ENCODE peak calls at places on chromosomes 1 and 21, in four cellular contexts. H is PC-3, G is body of pancreas, R is fibroblast of villous mesenchyme. O is an unnamed sample.

GRCh38 chr1:63873751-63874150 is 99.9 kb downstream of the ROR1 start:
- DNase-seq in H (peak; percentile 89), G (no peak), R (peak; percentile 81), O (peak; percentile 56)

GRCh38 chr1:220119043-220119512 is 25.1 kb downstream of the IARS2 start:
- DNase-seq in H (no peak), G (no peak), R (no peak), O (no peak)

GRCh38 chr1:230408971-230409370 is 17.2 kb downstream of the PGBD5 start:
- DNase-seq in H (no peak), G (no peak), R (no peak), O (no peak)

GRCh38 chr1:247281001-247281574 is 25.2 kb downstream of the VN1R5 start:
- DNase-seq in H (no peak), G (no peak), R (no peak), O (peak; percentile 21)

GRCh38 chr1:172476218-172476811 is 32.4 kb upstream of the PIGC start:
- DNase-seq in H (peak; percentile 99), G (peak; percentile 19), R (no peak), O (no peak)

GRCh38 chr1:11407301-11407994 is 71.5 kb upstream of the DISP3 start:
- DNase-seq in H (no peak), G (no peak), R (no peak), O (no peak)

GRCh38 chr1:160623860-160624259 is 23.0 kb downstream of the SLAMF1 start:
- DNase-seq in H (no peak), G (no peak), R (no peak), O (no peak)

GRCh38 chr1:64043976-64044375 is 159.4 kb upstream of the UBE2U start:
- DNase-seq in H (peak; percentile 76), G (no peak), R (peak; percentile 77), O (peak; percentile 65)

GRCh38 chr1:5227114-5227513 is 572.7 kb downstream of the AJAP1 start:
- DNase-seq in H (no peak), G (no peak), R (no peak), O (no peak)

GRCh38 chr1:114458208-114458777 is 52.7 kb downstream of the TRIM33 start:
- DNase-seq in H (peak; percentile 65), G (no peak), R (peak; percentile 78), O (peak; percentile 78)

GRCh38 chr1:227757781-227758180 is 22.5 kb downstream of the SNAP47 start:
- DNase-seq in H (no peak), G (no peak), R (no peak), O (no peak)

GRCh38 chr21:34017127-34017961 is 56.0 kb upstream of the MRPS6 start:
- DNase-seq in H (no peak), G (no peak), R (peak; percentile 48), O (peak; percentile 39)

GRCh38 chr1:7827134-7827955 is 25.5 kb downstream of the UTS2 start:
- DNase-seq in H (no peak), G (no peak), R (peak; percentile 23), O (peak; percentile 6)

GRCh38 chr1:48003741-48004503 is 6.7 kb upstream of the TRABD2B start:
- DNase-seq in H (no peak), G (no peak), R (peak; percentile 24), O (no peak)

GRCh38 chr1:22739648-22740385 is 29.2 kb downstream of the EPHB2 start:
- DNase-seq in H (no peak), G (no peak), R (peak; percentile 96), O (peak; percentile 88)

GRCh38 chr1:93817819-93818569 is 61.0 kb downstream of the DNTTIP2 start:
- DNase-seq in H (peak; percentile 46), G (no peak), R (no peak), O (no peak)

GRCh38 chr1:34781071-34781843 is at the start of gene GJB3:
- DNase-seq in H (peak; percentile 73), G (no peak), R (no peak), O (no peak)

GRCh38 chr21:44443891-44444285 is 11.4 kb upstream of the LRRC3 start:
- DNase-seq in H (no peak), G (no peak), R (no peak), O (no peak)

GRCh38 chr1:209618756-209619420 is 33.3 kb downstream of the LAMB3 start:
- DNase-seq in H (no peak), G (no peak), R (no peak), O (no peak)

GRCh38 chr1:32275424-32275823 is 16.5 kb upstream of the HDAC1 start:
- DNase-seq in H (no peak), G (peak; percentile 16), R (no peak), O (peak; percentile 18)

GRCh38 chr1:9004731-9005708 is 21.2 kb downstream of the SLC2A7 start:
- DNase-seq in H (peak; percentile 84), G (peak; percentile 81), R (peak; percentile 81), O (peak; percentile 89)

GRCh38 chr1:51535006-51535592 is 16.0 kb upstream of the EPS15 start:
- DNase-seq in H (peak; percentile 81), G (peak; percentile 54), R (peak; percentile 78), O (peak; percentile 91)

GRCh38 chr1:109657395-109657794 is 1.5 kb downstream of the GSTM4 start:
- DNase-seq in H (no peak), G (no peak), R (no peak), O (no peak)

GRCh38 chr21:46153259-46154154 is 1.9 kb downstream of the FTCD start:
- DNase-seq in H (peak; percentile 51), G (peak; percentile 73), R (peak; percentile 49), O (peak; percentile 66)

GRCh38 chr1:183822081-183822611 is 17.2 kb downstream of the RGL1 start:
- DNase-seq in H (peak; percentile 68), G (no peak), R (peak; percentile 70), O (peak; percentile 56)

GRCh38 chr1:36775716-36776115 is 258.6 kb downstream of the GRIK3 start:
- DNase-seq in H (no peak), G (no peak), R (no peak), O (no peak)

GRCh38 chr21:26332873-26333272 is 162.3 kb upstream of the APP start:
- DNase-seq in H (peak; percentile 14), G (no peak), R (no peak), O (no peak)

GRCh38 chr1:53754484-53755312 is 15.7 kb upstream of the GLIS1 start:
- DNase-seq in H (peak; percentile 82), G (peak; percentile 52), R (peak; percentile 72), O (peak; percentile 79)

GRCh38 chr1:174153085-174153824 is 6.1 kb upstream of the RABGAP1L start:
- DNase-seq in H (peak; percentile 74), G (no peak), R (peak; percentile 17), O (no peak)

GRCh38 chr21:45698493-45698947 is 55.0 kb downstream of the PCBP3 start:
- DNase-seq in H (peak; percentile 95), G (peak; percentile 54), R (peak; percentile 85), O (peak; percentile 98)

GRCh38 chr1:38117444-38117887 is 70.9 kb upstream of the POU3F1 start:
- DNase-seq in H (no peak), G (no peak), R (no peak), O (no peak)

GRCh38 chr1:5913078-5913845 is 79.0 kb downstream of the NPHP4 start:
- DNase-seq in H (no peak), G (no peak), R (no peak), O (no peak)

GRCh38 chr1:14822493-14822892 is 224.0 kb downstream of the KAZN start:
- DNase-seq in H (peak; percentile 67), G (no peak), R (no peak), O (no peak)

GRCh38 chr1:172144445-172145060 is 275.9 kb upstream of the C1orf105 start:
- DNase-seq in H (no peak), G (peak; percentile 44), R (peak; percentile 99), O (peak; percentile 99)

DNA sequence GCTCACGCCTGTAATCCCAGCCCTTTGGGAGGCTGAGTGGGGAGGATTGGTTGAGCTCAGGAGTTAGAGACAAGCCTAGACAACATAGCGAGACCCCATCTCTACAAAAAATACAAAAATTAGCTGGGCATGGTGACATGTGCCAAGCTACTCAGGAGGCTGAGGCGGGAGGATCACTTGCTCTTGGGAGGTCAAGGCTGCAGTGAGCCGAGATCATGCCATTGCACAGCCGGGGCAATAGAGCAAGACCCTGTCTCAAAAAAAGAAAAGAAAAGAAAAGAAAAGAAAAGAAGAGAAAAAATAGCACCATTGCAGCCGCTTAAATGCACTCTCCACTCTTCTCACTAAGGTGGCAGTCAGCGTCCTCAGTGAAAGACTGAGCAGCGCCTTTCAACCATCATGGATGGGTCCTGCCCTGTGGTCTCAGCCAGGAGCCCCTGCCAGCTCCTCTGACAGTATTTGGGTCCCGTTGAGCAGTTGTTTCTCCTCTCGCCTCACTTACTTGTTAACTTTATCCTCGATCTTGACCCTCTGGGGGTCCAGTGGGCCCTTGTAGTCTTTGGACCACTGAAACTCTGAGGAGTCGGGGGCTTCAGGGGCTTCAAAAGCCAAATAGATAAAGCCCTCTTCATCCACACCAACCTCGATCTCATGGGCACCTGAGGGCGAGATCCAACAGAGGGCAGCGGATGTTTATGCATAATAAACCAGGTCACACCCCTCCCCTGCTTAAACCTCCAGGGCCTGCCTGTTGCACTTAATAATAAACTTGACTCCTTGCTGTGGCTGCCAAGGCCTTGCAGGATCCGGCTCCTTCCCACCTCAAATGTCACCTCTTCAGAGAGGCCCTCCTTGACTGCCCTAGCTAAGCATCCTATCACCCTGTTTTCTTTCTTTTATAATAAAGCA is 36.9 kb downstream of the MYOM3 start:
- DNase-seq in H (peak; percentile 14), G (no peak), R (no peak), O (no peak)
- TF ChIP-seq CTCF in H (peak; percentile 27), G (no peak), R (no peak), O (no peak)

DNA sequence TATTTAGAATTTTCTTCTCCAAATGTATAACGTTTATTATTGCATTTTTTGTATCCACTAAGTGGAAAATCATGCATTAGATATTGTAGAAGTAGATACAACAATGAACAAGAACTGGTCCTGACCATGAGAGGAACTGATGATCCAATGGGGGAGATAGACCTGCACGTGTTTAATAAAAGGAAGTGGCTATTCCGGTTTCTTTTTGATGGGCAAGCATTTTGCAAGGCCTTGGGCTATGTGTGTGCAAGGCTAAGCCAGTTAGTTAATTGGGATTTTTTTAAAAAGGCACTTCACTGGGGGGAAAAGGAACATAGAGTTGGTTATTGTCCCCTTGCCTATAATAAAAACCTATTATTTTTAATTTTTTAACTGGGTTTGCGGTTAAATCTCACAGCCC is 961 bp upstream of the VCAM1 start:
- DNase-seq in H (no peak), G (no peak), R (no peak), O (no peak)
- H3K4me3 ChIP-seq in H (no peak overlapping the region), G (no peak overlapping the region), R (no peak overlapping the region), O (no peak overlapping the region)

GRCh38 chr1:228936881-228937280 is 201.6 kb downstream of the RHOU start:
- DNase-seq in H (no peak), G (no peak), R (no peak), O (no peak)

GRCh38 chr1:228937851-228938247 is 202.6 kb downstream of the RHOU start:
- DNase-seq in H (no peak), G (no peak), R (peak; percentile 56), O (peak; percentile 35)

GRCh38 chr1:228935855-228936727 is 200.8 kb downstream of the RHOU start:
- DNase-seq in H (no peak), G (no peak), R (no peak), O (no peak)

GRCh38 chr1:228938248-228938891 is 203.1 kb downstream of the RHOU start:
- DNase-seq in H (no peak), G (no peak), R (no peak), O (no peak)

DNA sequence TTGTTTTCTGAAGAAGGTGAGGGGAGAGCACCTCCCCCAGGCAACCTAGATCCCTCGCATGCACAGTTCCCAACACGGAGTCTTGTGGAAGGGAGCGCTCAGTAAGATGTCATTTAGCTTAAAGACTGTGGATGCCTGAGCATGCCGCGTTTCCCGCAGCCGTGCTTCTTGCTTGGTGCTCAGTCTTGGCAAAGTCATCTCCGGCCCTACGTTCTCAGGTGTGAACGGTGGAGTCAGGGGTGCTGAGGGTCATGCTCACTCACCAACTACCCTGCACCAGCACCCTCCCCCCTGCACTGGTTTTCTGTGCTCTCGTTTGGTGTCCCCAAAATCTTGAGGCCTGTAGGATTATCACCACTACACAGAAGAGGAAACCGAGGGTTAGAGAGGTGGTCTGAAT is 202.1 kb downstream of the RHOU start:
- DNase-seq in H (no peak), G (no peak), R (no peak), O (no peak)
- TF ChIP-seq CTCF in H (no peak), G (no peak), R (no peak), O (no peak)

GRCh38 chr1:60290393-60290792 is 216.8 kb upstream of the C1orf87 start:
- DNase-seq in H (no peak), G (no peak), R (no peak), O (no peak)
- H3K4me3 ChIP-seq in H (no peak overlapping the region), G (no peak overlapping the region), R (no peak overlapping the region), O (no peak overlapping the region)